ENCODE peak calls at places on chromosomes 6 and 20, in six cellular contexts. A is HEK293T, C is NCI-H1436 treated with DMSO at 0.1 percent for 48 hours, P is tibial artery, B is substantia nigra, J is ELR. T is an unnamed sample.

GRCh38 chr20:43778375-43778774 is 51.6 kb upstream of the GTSF1L start:
- DNase-seq in A (no peak), C (no peak), P (no peak), B (no peak), J (no peak), T (no peak)

GRCh38 chr6:69232506-69233194 is 564.2 kb downstream of the LMBRD1 start:
- DNase-seq in A (peak), C (no peak), P (peak), B (peak), J (peak), T (peak)

GRCh38 chr20:48626226-48626937 is 201.4 kb downstream of the PREX1 start:
- DNase-seq in A (no peak), C (no peak), P (peak), B (no peak), J (no peak), T (no peak)

GRCh38 chr6:1231941-1232340 is 80.0 kb upstream of the FOXQ1 start:
- DNase-seq in A (no peak), C (no peak), P (no peak), B (no peak), J (no peak), T (no peak)

GRCh38 chr6:159758031-159759001 is 3.5 kb upstream of the ACAT2 start:
- DNase-seq in A (no peak), C (no peak), P (no peak), B (no peak), J (peak), T (no peak)

GRCh38 chr6:27544612-27545260 is 71.8 kb upstream of the ZNF184 start:
- DNase-seq in A (no peak), C (no peak), P (no peak), B (no peak), J (peak), T (no peak)

GRCh38 chr20:62370807-62371587 is 3.9 kb upstream of the LAMA5 start:
- DNase-seq in A (no peak), C (no peak), P (no peak), B (no peak), J (no peak), T (peak)

GRCh38 chr6:165574770-165575549 is 88.1 kb downstream of the PDE10A start:
- DNase-seq in A (no peak), C (no peak), P (no peak), B (no peak), J (no peak), T (no peak)

GRCh38 chr20:1912056-1912455 is 16.8 kb downstream of the SIRPA start:
- DNase-seq in A (no peak), C (no peak), P (no peak), B (no peak), J (no peak), T (no peak)

GRCh38 chr6:53441035-53441493 is 92.3 kb upstream of the ELOVL5 start:
- DNase-seq in A (no peak), C (no peak), P (no peak), B (no peak), J (peak), T (no peak)

GRCh38 chr6:142716097-142716496 is 228.9 kb downstream of the HIVEP2 start:
- DNase-seq in A (no peak), C (no peak), P (no peak), B (no peak), J (no peak), T (no peak)

GRCh38 chr20:12394786-12395185 is 477.1 kb downstream of the BTBD3 start:
- DNase-seq in A (no peak), C (no peak), P (no peak), B (no peak), J (no peak), T (no peak)

GRCh38 chr20:32296874-32297420 is 19.5 kb downstream of the KIF3B start:
- DNase-seq in A (no peak), C (no peak), P (no peak), B (no peak), J (no peak), T (no peak)

GRCh38 chr6:43764767-43765166 is 5.2 kb upstream of the VEGFA start:
- DNase-seq in A (no peak), C (no peak), P (peak), B (no peak), J (no peak), T (no peak)

GRCh38 chr6:408599-409102 is 17.1 kb downstream of the IRF4 start:
- DNase-seq in A (peak), C (no peak), P (no peak), B (no peak), J (no peak), T (no peak)

GRCh38 chr6:152301021-152301805 is 335.9 kb downstream of the SYNE1 start:
- DNase-seq in A (no peak), C (no peak), P (no peak), B (no peak), J (no peak), T (no peak)

GRCh38 chr20:57289401-57290177 is 23.1 kb upstream of the BMP7 start:
- DNase-seq in A (no peak), C (no peak), P (no peak), B (peak), J (no peak), T (no peak)

GRCh38 chr6:26553264-26553738 is 15.1 kb downstream of the HMGN4 start:
- DNase-seq in A (no peak), C (peak), P (peak), B (peak), J (peak), T (peak)

GRCh38 chr20:33772439-33772838 is 38.7 kb upstream of the CHMP4B start:
- DNase-seq in A (no peak), C (no peak), P (no peak), B (no peak), J (no peak), T (no peak)

T was measured in glutamatergic neuron.